ENCODE peak calls at places on chromosomes 13 and 19, in ten cellular contexts. N is T follicular helper cell, Y is T-helper 2 cell, T is brain pericyte, B is thoracic aorta, U is GDM1, Z is G401, O is body of pancreas, D is foreskin fibroblast, A is GM12864. L is an unnamed sample.

GRCh38 chr19:4393947-4394590 is 6.3 kb downstream of the SH3GL1 start:
- DNase-seq in A (no peak), Y (no peak), U (no peak), B (no peak), N (no peak), O (no peak), T (no peak), D (peak; percentile 27), Z (no peak), L (no peak)

GRCh38 chr13:25248071-25248470 is 39.2 kb downstream of the MTMR6 start:
- DNase-seq in B (no peak), D (no peak), N (no peak), O (no peak), A (peak; percentile 36), U (no peak), Y (no peak), Z (no peak), T (no peak), L (no peak)

GRCh38 chr13:80881495-80882482 is 540.9 kb upstream of the SPRY2 start:
- DNase-seq in B (no peak), A (no peak), N (no peak), U (no peak), Y (no peak), O (no peak), Z (no peak), D (peak; percentile 23), T (no peak), L (no peak)

GRCh38 chr13:100646030-100646673 is 28.4 kb downstream of the TMTC4 start:
- DNase-seq in A (no peak), B (no peak), N (no peak), T (no peak), Y (no peak), Z (peak; percentile 46), O (peak; percentile 19), U (no peak), D (peak; percentile 63), L (no peak)

GRCh38 chr13:102198418-102199322 is 203.2 kb downstream of the FGF14 start:
- DNase-seq in N (no peak), Y (no peak), T (no peak), B (no peak), D (peak; percentile 69), Z (no peak), A (no peak), O (no peak), U (no peak), L (no peak)

GRCh38 chr13:30052127-30052526 is 201.7 kb upstream of the UBL3 start:
- DNase-seq in U (peak; percentile 67), T (no peak), Z (no peak), B (no peak), A (no peak), D (no peak), O (no peak), N (no peak), Y (peak; percentile 13), L (no peak)

GRCh38 chr13:53064721-53065120 is 36.1 kb downstream of the OLFM4 start:
- DNase-seq in N (no peak), D (no peak), O (peak; percentile 80), B (no peak), A (no peak), T (no peak), Z (no peak), U (no peak), Y (no peak), L (no peak)

GRCh38 chr13:59461411-59461810 is 702.3 kb downstream of the DIAPH3 start:
- DNase-seq in N (no peak), B (no peak), O (no peak), U (no peak), D (no peak), T (no peak), Z (no peak), A (no peak), Y (no peak), L (no peak)

GRCh38 chr19:10173527-10173926 is 21.2 kb downstream of the DNMT1 start:
- DNase-seq in T (no peak), B (no peak), D (peak; percentile 75), Y (no peak), U (no peak), Z (no peak), A (no peak), N (no peak), O (no peak), L (no peak)

GRCh38 chr13:28792992-28793391 is 27.1 kb upstream of the MTUS2 start:
- DNase-seq in T (no peak), N (no peak), O (no peak), D (peak; percentile 84), Y (no peak), B (no peak), Z (peak; percentile 10), A (no peak), U (no peak), L (no peak)